ENCODE peak calls at places on chromosomes 5 and 9, in nine cellular contexts. M is stromal cell of bone marrow; Q is hypothalamus; Y is skeletal muscle cell; H is left kidney; C is HuH-7; G is A549; L is left colon; U is activated gamma-delta T cell treated with anti-CD3 and anti-CD28 coated beads, Interleukin-2, amount 50 U/mL, for 16 hours. P is an unnamed sample.

GRCh38 chr9:115597330-115597729 is 479.4 kb upstream of the TNC start:
- DNase-seq in M (no peak), Q (no peak), Y (no peak), H (no peak), C (no peak), G (no peak), L (no peak), U (no peak), P (no peak)

GRCh38 chr5:93582677-93583524 is at the start of gene NR2F1:
- DNase-seq in M (peak), Q (peak), Y (peak), H (peak), C (peak), G (peak), L (peak), U (no peak), P (peak)

GRCh38 chr9:129838707-129839259 is 3.5 kb downstream of the USP20 start:
- DNase-seq in M (peak), Q (no peak), Y (peak), H (no peak), C (no peak), G (no peak), L (no peak), U (no peak), P (no peak)

GRCh38 chr5:174935854-174936474 is 211.6 kb downstream of the MSX2 start:
- DNase-seq in M (peak), Q (peak), Y (no peak), H (peak), C (peak), G (peak), L (no peak), U (peak), P (no peak)

GRCh38 chr5:172164773-172165212 is 23.2 kb downstream of the STK10 start:
- DNase-seq in M (no peak), Q (peak), Y (no peak), H (peak), C (no peak), G (no peak), L (no peak), U (no peak), P (no peak)

GRCh38 chr9:87704342-87704741 is 21.6 kb upstream of the CTSL start:
- DNase-seq in M (no peak), Q (no peak), Y (no peak), H (no peak), C (no peak), G (no peak), L (no peak), U (no peak), P (no peak)

GRCh38 chr9:16213781-16214515 is 656.5 kb downstream of the BNC2 start:
- DNase-seq in M (peak), Q (peak), Y (peak), H (peak), C (no peak), G (peak), L (peak), U (no peak), P (peak)

GRCh38 chr5:124795829-124796228 is 49.4 kb upstream of the ZNF608 start:
- DNase-seq in M (no peak), Q (no peak), Y (no peak), H (no peak), C (no peak), G (no peak), L (no peak), U (no peak), P (no peak)

GRCh38 chr9:19663554-19663953 is 125.3 kb downstream of the SLC24A2 start:
- DNase-seq in M (no peak), Q (no peak), Y (no peak), H (no peak), C (no peak), G (no peak), L (no peak), U (no peak), P (no peak)

P was measured in NCI-H446 treated with DMSO at 0.1 percent for 48 hours.